ENCODE peak calls at places on chromosome 1, in seven cellular contexts. W is NCI-H774; O is AG08396; B is body of pancreas; M is central memory CD4-positive, alpha-beta T cell; J is retina; E is RWPE1. D is an unnamed sample.

GRCh38 chr1:199799116-199799515 is 228.4 kb upstream of the NR5A2 start:
- DNase-seq in W (no peak), O (no peak), B (no peak), M (no peak), J (no peak), E (no peak), D (no peak)

GRCh38 chr1:197435224-197435623 is 167.2 kb downstream of the CRB1 start:
- DNase-seq in W (no peak), O (no peak), B (no peak), M (no peak), J (peak; percentile 32), E (no peak), D (no peak)

GRCh38 chr1:101566883-101567538 is 330.2 kb downstream of the S1PR1 start:
- DNase-seq in W (no peak), O (no peak), B (no peak), M (no peak), J (no peak), E (no peak), D (no peak)

GRCh38 chr1:230109871-230110667 is 43.0 kb downstream of the GALNT2 start:
- DNase-seq in W (no peak), O (no peak), B (peak; percentile 44), M (peak; percentile 28), J (no peak), E (no peak), D (no peak)

GRCh38 chr1:43924516-43924915 is 9.1 kb upstream of the ARTN start:
- DNase-seq in W (no peak), O (no peak), B (no peak), M (no peak), J (no peak), E (no peak), D (peak; percentile 64)

GRCh38 chr1:230794431-230794830 is 47.2 kb downstream of the CAPN9 start:
- DNase-seq in W (no peak), O (no peak), B (peak; percentile 42), M (no peak), J (no peak), E (no peak), D (no peak)

GRCh38 chr1:64072089-64072835 is 131.2 kb upstream of the UBE2U start:
- DNase-seq in W (peak; percentile 51), O (no peak), B (peak; percentile 33), M (no peak), J (no peak), E (no peak), D (peak; percentile 86)

GRCh38 chr1:3564921-3565831 is 46.1 kb downstream of the MEGF6 start:
- DNase-seq in W (no peak), O (peak; percentile 82), B (peak; percentile 37), M (no peak), J (peak; percentile 74), E (peak; percentile 72), D (no peak)

GRCh38 chr1:215845224-215845902 is 278.3 kb downstream of the KCTD3 start:
- DNase-seq in W (no peak), O (peak; percentile 47), B (no peak), M (no peak), J (peak; percentile 33), E (no peak), D (peak; percentile 32)